ENCODE peak calls at places on chromosomes 1 and 21, in four cellular contexts. Y is tibial artery; P is CD8-positive, alpha-beta T cell; D is pancreas. C is an unnamed sample.
A peak's percentile ranks its signal among the peaks of the same experiment; 100 is the strongest.

GRCh38 chr1:7257225-7257624 is 472.0 kb downstream of the CAMTA1 start:
- DNase-seq in Y (no peak), P (no peak), D (no peak), C (no peak)

GRCh38 chr1:119316870-119317416 is 51.6 kb upstream of the HAO2 start:
- DNase-seq in Y (no peak), P (no peak), D (no peak), C (no peak)

GRCh38 chr1:58437623-58438022 is 108.9 kb downstream of the OMA1 start:
- DNase-seq in Y (no peak), P (no peak), D (no peak), C (no peak)

GRCh38 chr1:117232551-117232950 is 21.8 kb upstream of the VTCN1 start:
- DNase-seq in Y (no peak), P (no peak), D (no peak), C (no peak)

GRCh38 chr21:14382486-14382834 is 486 bp downstream of the HSPA13 start:
- DNase-seq in Y (no peak), P (no peak), D (peak; percentile 6), C (no peak)

GRCh38 chr1:24098907-24099637 is 12.9 kb downstream of the MYOM3 start:
- DNase-seq in Y (no peak), P (no peak), D (no peak), C (no peak)

GRCh38 chr1:95686217-95686616 is 452.2 kb downstream of the RWDD3 start:
- DNase-seq in Y (no peak), P (no peak), D (no peak), C (no peak)

GRCh38 chr1:33436557-33437296 is 5.8 kb upstream of the PHC2 start:
- DNase-seq in Y (no peak), P (no peak), D (no peak), C (no peak)

GRCh38 chr1:53501065-53502005 is 42.1 kb downstream of the DMRTB1 start:
- DNase-seq in Y (no peak), P (no peak), D (no peak), C (no peak)
- TF ChIP-seq CTCF in Y (no peak), P (no peak), D (no peak), C (no peak)

GRCh38 chr1:26544156-26544555 is 14.6 kb downstream of the RPS6KA1 start:
- DNase-seq in Y (no peak), P (no peak), D (no peak), C (no peak)

GRCh38 chr1:26548841-26549240 is 19.3 kb downstream of the RPS6KA1 start:
- DNase-seq in Y (no peak), P (no peak), D (no peak), C (no peak)

GRCh38 chr1:26546375-26546774 is 16.8 kb downstream of the RPS6KA1 start:
- DNase-seq in Y (no peak), P (peak; percentile 30), D (no peak), C (no peak)

GRCh38 chr1:26543444-26543835 is 13.9 kb downstream of the RPS6KA1 start:
- DNase-seq in Y (no peak), P (no peak), D (no peak), C (no peak)

DNA sequence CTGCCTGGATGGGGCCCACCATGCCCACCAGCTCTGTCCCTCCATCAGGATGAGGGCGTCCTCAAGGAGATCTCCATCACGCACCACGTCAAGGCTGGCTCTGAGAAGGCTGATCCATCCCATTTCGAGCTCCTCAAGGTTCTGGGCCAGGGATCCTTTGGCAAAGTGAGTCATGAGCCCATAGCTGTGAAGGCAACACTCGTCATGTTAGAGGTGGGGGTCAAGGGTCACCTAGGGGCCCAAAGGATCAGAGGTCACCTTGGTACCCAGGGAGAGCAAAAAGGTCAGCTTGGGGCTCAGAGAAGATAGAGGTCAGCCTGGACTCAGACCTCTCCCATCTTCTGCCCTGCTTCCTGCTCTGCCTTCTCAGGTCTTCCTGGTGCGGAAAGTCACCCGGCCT is 17.3 kb downstream of the RPS6KA1 start:
- DNase-seq in Y (no peak), P (no peak), D (no peak), C (no peak)
- H3K4me1 ChIP-seq in Y (no peaks in the 10 kb centered on the region), P (peaks cover 67% of the 10 kb centered on the region), D (no peaks in the 10 kb centered on the region), C (peaks cover 11% of the 10 kb centered on the region)

GRCh38 chr1:15605398-15606080 is 11.7 kb upstream of the DDI2 start:
- DNase-seq in Y (no peak), P (no peak), D (no peak), C (no peak)

GRCh38 chr1:15609631-15610030 is 7.6 kb upstream of the DDI2 start:
- DNase-seq in Y (no peak), P (no peak), D (no peak), C (no peak)

DNA sequence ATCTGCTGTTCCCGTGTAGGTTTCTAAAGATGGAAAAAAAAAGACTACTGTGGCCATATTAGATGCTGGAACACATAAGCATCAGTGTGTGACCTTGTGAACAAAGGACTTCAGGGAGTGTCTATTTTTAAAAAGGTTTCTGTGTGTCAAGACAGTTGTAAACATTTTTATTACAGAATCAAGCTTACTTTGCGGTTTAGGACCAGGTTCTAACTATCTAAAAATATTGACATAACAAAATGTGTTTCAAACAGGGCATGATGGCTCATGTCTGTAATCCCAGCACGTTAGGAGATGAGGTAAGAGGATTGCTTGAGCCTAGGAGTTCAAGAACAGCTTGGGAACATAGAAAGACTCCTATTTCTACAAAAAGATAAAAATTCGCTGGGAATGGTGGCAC is 7.1 kb upstream of the DDI2 start:
- DNase-seq in Y (no peak), P (no peak), D (no peak), C (no peak)
- H3K27ac ChIP-seq in Y (no peak overlapping the region), P (no peak overlapping the region), D (no peak overlapping the region), C (no peak overlapping the region)

GRCh38 chr1:209802117-209802779 is 3.7 kb downstream of the IRF6 start:
- DNase-seq in Y (peak; percentile 50), P (no peak), D (peak; percentile 37), C (no peak)

GRCh38 chr1:209796733-209797025 is 9.3 kb downstream of the IRF6 start:
- DNase-seq in Y (no peak), P (no peak), D (no peak), C (no peak)

GRCh38 chr1:209800984-209801834 is 4.7 kb downstream of the IRF6 start:
- DNase-seq in Y (peak; percentile 40), P (no peak), D (no peak), C (peak; percentile 42)

GRCh38 chr1:209802780-209803152 is 3.2 kb downstream of the IRF6 start:
- DNase-seq in Y (no peak), P (no peak), D (no peak), C (no peak)

GRCh38 chr1:209797978-209798639 is 7.8 kb downstream of the IRF6 start:
- DNase-seq in Y (no peak), P (no peak), D (no peak), C (no peak)
- TF ChIP-seq CTCF in Y (no peak), P (no peak), D (no peak), C (no peak)

GRCh38 chr1:55047611-55048010 is 8.3 kb downstream of the PCSK9 start:
- DNase-seq in Y (no peak), P (no peak), D (no peak), C (no peak)
- H3K4me1 ChIP-seq in Y (no peaks in the 10 kb centered on the region), P (no peaks in the 10 kb centered on the region), D (no peaks in the 10 kb centered on the region), C (peaks cover 25% of the 10 kb centered on the region)

GRCh38 chr1:87452648-87453047 is 124.0 kb downstream of the LMO4 start:
- DNase-seq in Y (no peak), P (no peak), D (no peak), C (no peak)

GRCh38 chr1:87450136-87450535 is 121.5 kb downstream of the LMO4 start:
- DNase-seq in Y (no peak), P (no peak), D (no peak), C (no peak)

GRCh38 chr1:87451229-87451900 is 122.7 kb downstream of the LMO4 start:
- DNase-seq in Y (no peak), P (no peak), D (no peak), C (no peak)

GRCh38 chr1:87449348-87449963 is 120.8 kb downstream of the LMO4 start:
- DNase-seq in Y (no peak), P (peak; percentile 15), D (peak; percentile 66), C (peak; percentile 36)

GRCh38 chr1:87450615-87451209 is 122.0 kb downstream of the LMO4 start:
- DNase-seq in Y (no peak), P (peak; percentile 33), D (no peak), C (no peak)
- H3K27ac ChIP-seq in Y (no peak overlapping the region), P (no peak overlapping the region), D (no peak overlapping the region), C (no peak overlapping the region)

GRCh38 chr1:63871451-63871850 is 97.6 kb downstream of the ROR1 start:
- DNase-seq in Y (no peak), P (no peak), D (no peak), C (no peak)

GRCh38 chr1:63868220-63868897 is 94.5 kb downstream of the ROR1 start:
- DNase-seq in Y (peak; percentile 32), P (no peak), D (no peak), C (no peak)

GRCh38 chr1:63873751-63874150 is 99.9 kb downstream of the ROR1 start:
- DNase-seq in Y (no peak), P (no peak), D (no peak), C (no peak)

GRCh38 chr1:63867429-63868176 is 93.8 kb downstream of the ROR1 start:
- DNase-seq in Y (no peak), P (no peak), D (no peak), C (no peak)

DNA sequence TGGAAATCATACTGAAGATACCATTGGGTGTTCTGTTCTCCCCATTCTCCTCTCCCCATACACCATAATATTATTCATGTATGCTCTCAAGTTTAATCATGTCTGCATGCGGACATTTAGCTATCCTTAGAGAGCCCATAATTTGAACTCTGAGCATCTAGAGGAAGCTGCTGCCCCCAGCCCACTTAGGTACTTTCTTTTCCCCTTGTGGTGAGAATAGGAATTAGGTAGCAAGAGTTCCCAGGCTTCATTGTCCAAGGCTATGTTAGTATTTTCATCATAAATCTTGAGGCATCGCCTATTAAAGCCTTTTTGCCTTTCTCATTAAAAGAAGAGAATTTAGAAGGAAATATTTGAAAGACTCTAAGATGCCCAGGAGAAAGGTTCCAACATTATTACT is 96.3 kb downstream of the ROR1 start:
- DNase-seq in Y (no peak), P (no peak), D (no peak), C (no peak)
- TF ChIP-seq CTCF in Y (no peak), P (no peak), D (no peak), C (no peak)

GRCh38 chr1:205247130-205247921 is 19.6 kb downstream of the TMCC2 start:
- DNase-seq in Y (peak; percentile 27), P (no peak), D (no peak), C (no peak)

GRCh38 chr1:205251576-205251975 is 23.8 kb downstream of the TMCC2 start:
- DNase-seq in Y (no peak), P (no peak), D (no peak), C (no peak)

GRCh38 chr1:205249651-205250050 is 21.9 kb downstream of the TMCC2 start:
- DNase-seq in Y (no peak), P (no peak), D (no peak), C (no peak)

GRCh38 chr1:205248793-205249601 is 21.3 kb downstream of the TMCC2 start:
- DNase-seq in Y (peak; percentile 79), P (no peak), D (peak; percentile 36), C (peak; percentile 45)

DNA sequence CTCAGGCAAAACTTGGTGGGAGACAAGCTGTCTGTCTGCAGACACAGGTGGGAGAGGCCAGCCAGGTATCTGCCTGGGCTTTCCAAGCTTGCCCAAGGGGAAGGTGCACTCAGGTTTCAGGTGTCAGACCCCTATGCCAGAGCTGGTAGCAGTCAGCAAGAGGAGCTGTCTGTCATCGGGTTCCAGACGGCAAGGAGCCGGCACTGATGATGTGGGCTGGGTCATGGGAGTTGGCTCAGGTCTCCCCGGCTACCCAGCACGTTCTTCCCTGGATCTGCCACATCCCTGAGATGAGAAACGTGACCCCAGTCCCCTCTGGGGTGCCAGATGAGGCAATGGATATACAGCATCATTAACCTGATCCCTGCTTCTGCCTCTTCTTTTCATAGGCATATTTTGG is 23.0 kb downstream of the TMCC2 start:
- DNase-seq in Y (no peak), P (no peak), D (no peak), C (no peak)
- H3K4me1 ChIP-seq in Y (peaks cover 69% of the 10 kb centered on the region), P (no peaks in the 10 kb centered on the region), D (peaks cover 8% of the 10 kb centered on the region), C (peaks cover 33% of the 10 kb centered on the region)